ENCODE peak calls at places on chromosomes 12 and 14, in ten cellular contexts. One of them, this sample, is unnamed.
A peak's percentile ranks its signal among the peaks of the same experiment; 100 is the strongest.

GRCh38 chr12:65876898-65877721 is 52.8 kb downstream of the HMGA2 start:
- DNase-seq in mesenchymal stem cell: peak; percentile 60
- DNase-seq in aorta: no peak
- DNase-seq in right atrium auricular region: no peak
- DNase-seq in Peyer's patch: no peak
- DNase-seq in tibial artery: no peak
- DNase-seq in fibroblast of lung: peak; percentile 88
- DNase-seq in OCI-LY7: no peak
- DNase-seq in Karpas-422: no peak
- DNase-seq in colonic mucosa: no peak
- DNase-seq in this sample: no peak

GRCh38 chr14:82070040-82070439 is 536.4 kb upstream of the SEL1L start:
- DNase-seq in mesenchymal stem cell: no peak
- DNase-seq in aorta: no peak
- DNase-seq in right atrium auricular region: no peak
- DNase-seq in Peyer's patch: no peak
- DNase-seq in tibial artery: no peak
- DNase-seq in fibroblast of lung: no peak
- DNase-seq in OCI-LY7: no peak
- DNase-seq in Karpas-422: no peak
- DNase-seq in colonic mucosa: no peak
- DNase-seq in this sample: no peak

GRCh38 chr12:57543666-57544065 is 3.3 kb downstream of the DCTN2 start:
- DNase-seq in mesenchymal stem cell: no peak
- DNase-seq in aorta: no peak
- DNase-seq in right atrium auricular region: no peak
- DNase-seq in Peyer's patch: no peak
- DNase-seq in tibial artery: peak; percentile 44
- DNase-seq in fibroblast of lung: no peak
- DNase-seq in OCI-LY7: no peak
- DNase-seq in Karpas-422: no peak
- DNase-seq in colonic mucosa: no peak
- DNase-seq in this sample: no peak

GRCh38 chr12:19967486-19967885 is 400.9 kb upstream of the PDE3A start:
- DNase-seq in mesenchymal stem cell: peak; percentile 96
- DNase-seq in aorta: no peak
- DNase-seq in right atrium auricular region: no peak
- DNase-seq in Peyer's patch: no peak
- DNase-seq in tibial artery: no peak
- DNase-seq in fibroblast of lung: peak; percentile 82
- DNase-seq in OCI-LY7: no peak
- DNase-seq in Karpas-422: no peak
- DNase-seq in colonic mucosa: no peak
- DNase-seq in this sample: no peak

GRCh38 chr14:105411017-105411941 is 8.3 kb upstream of the MTA1 start:
- DNase-seq in mesenchymal stem cell: peak; percentile 37
- DNase-seq in aorta: no peak
- DNase-seq in right atrium auricular region: no peak
- DNase-seq in Peyer's patch: no peak
- DNase-seq in tibial artery: no peak
- DNase-seq in fibroblast of lung: peak; percentile 26
- DNase-seq in OCI-LY7: no peak
- DNase-seq in Karpas-422: peak; percentile 62
- DNase-seq in colonic mucosa: no peak
- DNase-seq in this sample: no peak

GRCh38 chr12:72296389-72296788 is 24.2 kb downstream of the TRHDE start:
- DNase-seq in mesenchymal stem cell: peak; percentile 45
- DNase-seq in aorta: no peak
- DNase-seq in right atrium auricular region: no peak
- DNase-seq in Peyer's patch: no peak
- DNase-seq in tibial artery: no peak
- DNase-seq in fibroblast of lung: peak; percentile 31
- DNase-seq in OCI-LY7: no peak
- DNase-seq in Karpas-422: no peak
- DNase-seq in colonic mucosa: no peak
- DNase-seq in this sample: no peak

GRCh38 chr14:21768116-21768874 is 94.7 kb upstream of the OR4E1 start:
- DNase-seq in mesenchymal stem cell: peak; percentile 14
- DNase-seq in aorta: no peak
- DNase-seq in right atrium auricular region: no peak
- DNase-seq in Peyer's patch: no peak
- DNase-seq in tibial artery: no peak
- DNase-seq in fibroblast of lung: no peak
- DNase-seq in OCI-LY7: peak; percentile 48
- DNase-seq in Karpas-422: peak; percentile 90
- DNase-seq in colonic mucosa: no peak
- DNase-seq in this sample: no peak

GRCh38 chr14:63852271-63852816 is 460 bp upstream of the SYNE2 start:
- DNase-seq in mesenchymal stem cell: peak; percentile 50
- DNase-seq in aorta: no peak
- DNase-seq in right atrium auricular region: no peak
- DNase-seq in Peyer's patch: no peak
- DNase-seq in tibial artery: no peak
- DNase-seq in fibroblast of lung: peak; percentile 35
- DNase-seq in OCI-LY7: no peak
- DNase-seq in Karpas-422: peak; percentile 52
- DNase-seq in colonic mucosa: no peak
- DNase-seq in this sample: no peak

GRCh38 chr12:119208626-119209061 is 29.9 kb downstream of the HSPB8 start:
- DNase-seq in mesenchymal stem cell: peak; percentile 85
- DNase-seq in aorta: peak; percentile 83
- DNase-seq in right atrium auricular region: peak; percentile 96
- DNase-seq in Peyer's patch: no peak
- DNase-seq in tibial artery: peak; percentile 86
- DNase-seq in fibroblast of lung: peak; percentile 58
- DNase-seq in OCI-LY7: no peak
- DNase-seq in Karpas-422: no peak
- DNase-seq in colonic mucosa: peak; percentile 45
- DNase-seq in this sample: peak; percentile 55

GRCh38 chr12:94082690-94083089 is 65.7 kb upstream of the PLXNC1 start:
- DNase-seq in mesenchymal stem cell: no peak
- DNase-seq in aorta: no peak
- DNase-seq in right atrium auricular region: no peak
- DNase-seq in Peyer's patch: no peak
- DNase-seq in tibial artery: no peak
- DNase-seq in fibroblast of lung: no peak
- DNase-seq in OCI-LY7: no peak
- DNase-seq in Karpas-422: no peak
- DNase-seq in colonic mucosa: no peak
- DNase-seq in this sample: no peak

GRCh38 chr12:48788852-48789775 is at the start of gene ADCY6:
- DNase-seq in mesenchymal stem cell: peak; percentile 80
- DNase-seq in aorta: peak; percentile 93
- DNase-seq in right atrium auricular region: peak; percentile 84
- DNase-seq in Peyer's patch: no peak
- DNase-seq in tibial artery: peak; percentile 89
- DNase-seq in fibroblast of lung: peak; percentile 77
- DNase-seq in OCI-LY7: no peak
- DNase-seq in Karpas-422: no peak
- DNase-seq in colonic mucosa: peak; percentile 86
- DNase-seq in this sample: peak; percentile 69

GRCh38 chr12:95838125-95838524 is 20.6 kb upstream of the SNRPF start:
- DNase-seq in mesenchymal stem cell: no peak
- DNase-seq in aorta: no peak
- DNase-seq in right atrium auricular region: no peak
- DNase-seq in Peyer's patch: no peak
- DNase-seq in tibial artery: no peak
- DNase-seq in fibroblast of lung: peak; percentile 69
- DNase-seq in OCI-LY7: no peak
- DNase-seq in Karpas-422: no peak
- DNase-seq in colonic mucosa: peak; percentile 82
- DNase-seq in this sample: no peak

GRCh38 chr14:34750670-34751069 is 36.3 kb upstream of the CFL2 start:
- DNase-seq in mesenchymal stem cell: peak; percentile 50
- DNase-seq in aorta: no peak
- DNase-seq in right atrium auricular region: no peak
- DNase-seq in Peyer's patch: no peak
- DNase-seq in tibial artery: no peak
- DNase-seq in fibroblast of lung: peak; percentile 69
- DNase-seq in OCI-LY7: no peak
- DNase-seq in Karpas-422: no peak
- DNase-seq in colonic mucosa: no peak
- DNase-seq in this sample: no peak

GRCh38 chr12:23834076-23834475 is 115.4 kb downstream of the SOX5 start:
- DNase-seq in mesenchymal stem cell: no peak
- DNase-seq in aorta: no peak
- DNase-seq in right atrium auricular region: no peak
- DNase-seq in Peyer's patch: no peak
- DNase-seq in tibial artery: no peak
- DNase-seq in fibroblast of lung: peak; percentile 18
- DNase-seq in OCI-LY7: no peak
- DNase-seq in Karpas-422: no peak
- DNase-seq in colonic mucosa: no peak
- DNase-seq in this sample: no peak

GRCh38 chr12:98399532-98399931 is 115.9 kb upstream of the TMPO start:
- DNase-seq in mesenchymal stem cell: peak; percentile 78
- DNase-seq in aorta: no peak
- DNase-seq in right atrium auricular region: no peak
- DNase-seq in Peyer's patch: peak; percentile 23
- DNase-seq in tibial artery: no peak
- DNase-seq in fibroblast of lung: peak; percentile 63
- DNase-seq in OCI-LY7: peak; percentile 45
- DNase-seq in Karpas-422: no peak
- DNase-seq in colonic mucosa: no peak
- DNase-seq in this sample: no peak

DNA sequence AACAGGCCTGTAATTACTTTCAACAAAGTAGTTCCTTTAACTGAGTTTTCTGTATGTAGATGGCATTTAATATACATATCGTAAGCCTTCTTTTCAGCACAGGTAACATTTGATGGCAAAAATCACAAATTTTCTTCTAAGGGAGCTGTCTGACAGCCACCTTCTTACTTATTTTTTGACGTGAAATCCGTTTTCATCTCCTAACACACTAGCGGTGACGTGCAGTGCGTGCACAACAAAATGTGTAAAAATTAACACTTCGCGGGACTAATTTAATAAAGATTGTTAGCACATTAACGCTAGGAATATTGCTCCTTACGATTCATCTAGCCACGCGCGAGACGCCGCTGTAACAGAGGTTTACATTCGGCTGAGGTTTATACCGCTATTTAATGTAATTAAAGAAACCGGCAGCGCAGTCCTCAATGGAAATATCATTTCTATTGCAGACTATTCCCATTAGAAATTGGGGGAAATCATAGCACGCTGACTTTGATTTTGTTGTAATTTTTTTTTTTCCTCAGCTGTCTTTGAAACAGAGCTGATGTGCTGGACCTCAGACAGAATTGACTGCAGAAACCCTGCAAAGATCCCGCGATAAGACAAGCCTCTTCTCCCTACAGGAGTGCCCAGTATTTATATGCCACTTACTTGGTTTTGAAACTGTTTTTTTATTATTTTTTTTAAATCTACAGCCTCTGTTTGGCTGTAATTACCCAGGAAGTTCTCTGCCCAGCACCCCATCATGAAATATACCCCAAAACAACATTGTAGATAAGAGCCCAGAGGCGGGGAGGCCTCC is 31.3 kb downstream of the BCL11B start:
- DNase-seq in mesenchymal stem cell: no peak
- DNase-seq in aorta: no peak
- DNase-seq in right atrium auricular region: no peak
- DNase-seq in Peyer's patch: no peak
- DNase-seq in tibial artery: no peak
- DNase-seq in fibroblast of lung: no peak
- DNase-seq in OCI-LY7: no peak
- DNase-seq in Karpas-422: no peak
- DNase-seq in colonic mucosa: no peak
- DNase-seq in this sample: no peak
- H3K4me1 ChIP-seq in mesenchymal stem cell: no peaks in the 10 kb centered on the region
- H3K4me1 ChIP-seq in aorta: no peaks in the 10 kb centered on the region
- H3K4me1 ChIP-seq in right atrium auricular region: peaks cover 3% of the 10 kb centered on the region
- H3K4me1 ChIP-seq in Peyer's patch: no peaks in the 10 kb centered on the region
- H3K4me1 ChIP-seq in tibial artery: no peaks in the 10 kb centered on the region
- H3K4me1 ChIP-seq in fibroblast of lung: no peaks in the 10 kb centered on the region
- H3K4me1 ChIP-seq in OCI-LY7: no peaks in the 10 kb centered on the region
- H3K4me1 ChIP-seq in Karpas-422: no peaks in the 10 kb centered on the region
- H3K4me1 ChIP-seq in colonic mucosa: no peaks in the 10 kb centered on the region
- H3K4me1 ChIP-seq in this sample: no peaks in the 10 kb centered on the region

DNA sequence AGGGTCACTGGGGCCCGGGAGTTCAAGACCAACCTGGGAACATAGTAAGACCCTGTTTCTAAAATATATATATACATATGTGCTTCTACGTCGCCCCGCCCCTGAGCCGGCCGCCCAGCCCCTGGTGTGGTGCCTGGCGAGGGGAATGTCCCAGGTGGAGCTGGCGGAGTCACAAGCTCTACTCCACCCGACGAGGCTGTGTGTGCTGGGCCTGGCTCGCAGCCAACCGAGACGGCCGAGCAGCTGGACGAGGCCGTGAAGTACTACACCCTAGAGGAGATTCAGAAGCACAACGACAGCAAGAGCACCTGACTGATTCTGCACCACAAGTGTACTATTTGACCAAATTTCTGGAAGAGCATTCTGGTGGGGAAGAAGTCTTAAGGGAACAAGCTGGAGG is 22.1 kb upstream of the ITPK1 start:
- DNase-seq in mesenchymal stem cell: no peak
- DNase-seq in aorta: peak; percentile 78
- DNase-seq in right atrium auricular region: no peak
- DNase-seq in Peyer's patch: no peak
- DNase-seq in tibial artery: no peak
- DNase-seq in fibroblast of lung: peak; percentile 25
- DNase-seq in OCI-LY7: peak; percentile 24
- DNase-seq in Karpas-422: no peak
- DNase-seq in colonic mucosa: peak; percentile 86
- DNase-seq in this sample: no peak
- H3K27ac ChIP-seq in mesenchymal stem cell: no peak overlapping the region
- H3K27ac ChIP-seq in aorta: no peak overlapping the region
- H3K27ac ChIP-seq in right atrium auricular region: no peak overlapping the region
- H3K27ac ChIP-seq in Peyer's patch: no peak overlapping the region
- H3K27ac ChIP-seq in tibial artery: peak overlapping the region; percentile 67
- H3K27ac ChIP-seq in fibroblast of lung: no peak overlapping the region
- H3K27ac ChIP-seq in OCI-LY7: no peak overlapping the region
- H3K27ac ChIP-seq in Karpas-422: no peak overlapping the region
- H3K27ac ChIP-seq in colonic mucosa: no peak overlapping the region
- H3K27ac ChIP-seq in this sample: no peak overlapping the region

DNA sequence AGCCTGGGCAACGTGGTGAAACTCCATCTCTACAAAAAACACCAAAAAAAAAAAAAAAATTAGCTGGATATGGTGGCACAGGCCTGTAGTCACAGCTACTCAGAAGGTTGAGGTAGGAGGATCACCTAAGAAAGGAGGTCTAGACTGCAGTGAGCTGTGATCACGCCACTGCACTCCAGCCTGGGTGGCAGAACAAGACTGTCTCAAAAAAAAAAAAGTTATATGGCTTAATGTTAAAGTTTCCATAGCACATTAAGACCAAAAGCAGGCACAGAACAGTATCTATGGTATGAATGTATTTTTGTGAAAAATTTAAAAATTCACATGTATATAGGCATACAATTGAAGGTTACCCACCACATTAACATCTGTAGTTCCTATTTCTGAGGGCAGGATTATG is 15.9 kb downstream of the CDKN1B start:
- DNase-seq in mesenchymal stem cell: no peak
- DNase-seq in aorta: no peak
- DNase-seq in right atrium auricular region: no peak
- DNase-seq in Peyer's patch: no peak
- DNase-seq in tibial artery: no peak
- DNase-seq in fibroblast of lung: no peak
- DNase-seq in OCI-LY7: no peak
- DNase-seq in Karpas-422: no peak
- DNase-seq in colonic mucosa: no peak
- DNase-seq in this sample: no peak
- H3K4me1 ChIP-seq in mesenchymal stem cell: peaks cover 4% of the 10 kb centered on the region
- H3K4me1 ChIP-seq in aorta: no peaks in the 10 kb centered on the region
- H3K4me1 ChIP-seq in right atrium auricular region: no peaks in the 10 kb centered on the region
- H3K4me1 ChIP-seq in Peyer's patch: no peaks in the 10 kb centered on the region
- H3K4me1 ChIP-seq in tibial artery: no peaks in the 10 kb centered on the region
- H3K4me1 ChIP-seq in fibroblast of lung: peaks cover 19% of the 10 kb centered on the region
- H3K4me1 ChIP-seq in OCI-LY7: peaks cover 28% of the 10 kb centered on the region
- H3K4me1 ChIP-seq in Karpas-422: peaks cover 3% of the 10 kb centered on the region
- H3K4me1 ChIP-seq in colonic mucosa: no peaks in the 10 kb centered on the region
- H3K4me1 ChIP-seq in this sample: peaks cover 11% of the 10 kb centered on the region

GRCh38 chr14:71466942-71467341 is 465.3 kb upstream of the RGS6 start:
- DNase-seq in mesenchymal stem cell: no peak
- DNase-seq in aorta: no peak
- DNase-seq in right atrium auricular region: no peak
- DNase-seq in Peyer's patch: no peak
- DNase-seq in tibial artery: no peak
- DNase-seq in fibroblast of lung: no peak
- DNase-seq in OCI-LY7: no peak
- DNase-seq in Karpas-422: no peak
- DNase-seq in colonic mucosa: no peak
- DNase-seq in this sample: no peak
- H3K27ac ChIP-seq in mesenchymal stem cell: no peak overlapping the region
- H3K27ac ChIP-seq in aorta: no peak overlapping the region
- H3K27ac ChIP-seq in right atrium auricular region: no peak overlapping the region
- H3K27ac ChIP-seq in Peyer's patch: no peak overlapping the region
- H3K27ac ChIP-seq in tibial artery: peak overlapping the region; percentile 41
- H3K27ac ChIP-seq in fibroblast of lung: no peak overlapping the region
- H3K27ac ChIP-seq in OCI-LY7: no peak overlapping the region
- H3K27ac ChIP-seq in Karpas-422: no peak overlapping the region
- H3K27ac ChIP-seq in colonic mucosa: no peak overlapping the region
- H3K27ac ChIP-seq in this sample: no peak overlapping the region